ENCODE peak calls at places on chromosomes 4 and X, in five cellular contexts. O is H1, F is HepG2, W is K562, T is GM12878. A is an unnamed sample. For H3K4me1, the result is how much of the 10 kb centered on the place peaks cover.

GRCh38 chr4:126004936-126005335 is 690.2 kb downstream of the FAT4 start:
- DNase-seq in T (no peak), O (no peak), F (no peak), W (no peak), A (no peak)

GRCh38 chr4:148058160-148058859 is 326.4 kb downstream of the ARHGAP10 start:
- DNase-seq in F (no peak), O (no peak), T (no peak), W (no peak), A (no peak)

GRCh38 chr4:140533951-140534480 is 10.0 kb downstream of the ELMOD2 start:
- DNase-seq in O (no peak), W (no peak), F (no peak), T (no peak), A (no peak)

GRCh38 chrX:15675490-15675921 is 10.9 kb upstream of the CLTRN start:
- DNase-seq in O (no peak), T (no peak), W (peak), F (no peak), A (peak)

GRCh38 chr4:88971536-88971935 is 85.4 kb downstream of the FAM13A start:
- DNase-seq in F (no peak), W (no peak), O (no peak), T (no peak), A (no peak)

GRCh38 chr4:52952540-52952939 is 90.4 kb downstream of the RASL11B start:
- DNase-seq in F (no peak), T (no peak), O (no peak), W (no peak), A (no peak)

GRCh38 chrX:76148753-76149152 is 24.1 kb upstream of the PBDC1 start:
- DNase-seq in W (no peak), F (peak), O (no peak), T (peak), A (peak)

GRCh38 chr4:119942806-119943205 is 123.8 kb downstream of the MAD2L1 start:
- DNase-seq in F (no peak), O (no peak), W (no peak), T (no peak), A (no peak)

GRCh38 chr4:112170451-112170993 is 25.3 kb downstream of the FAM241A start:
- DNase-seq in T (no peak), F (peak), O (no peak), W (peak), A (no peak)

GRCh38 chr4:78656968-78657445 is 105.4 kb downstream of the ANXA3 start:
- DNase-seq in T (no peak), F (no peak), O (no peak), W (no peak), A (no peak)

GRCh38 chr4:17721496-17722360 is 59.7 kb downstream of the FAM184B start:
- DNase-seq in T (no peak), F (no peak), W (no peak), O (no peak), A (no peak)

GRCh38 chr4:159273126-159273438 is 170.2 kb downstream of the RAPGEF2 start:
- DNase-seq in F (peak), T (no peak), O (no peak), W (no peak), A (no peak)

DNA sequence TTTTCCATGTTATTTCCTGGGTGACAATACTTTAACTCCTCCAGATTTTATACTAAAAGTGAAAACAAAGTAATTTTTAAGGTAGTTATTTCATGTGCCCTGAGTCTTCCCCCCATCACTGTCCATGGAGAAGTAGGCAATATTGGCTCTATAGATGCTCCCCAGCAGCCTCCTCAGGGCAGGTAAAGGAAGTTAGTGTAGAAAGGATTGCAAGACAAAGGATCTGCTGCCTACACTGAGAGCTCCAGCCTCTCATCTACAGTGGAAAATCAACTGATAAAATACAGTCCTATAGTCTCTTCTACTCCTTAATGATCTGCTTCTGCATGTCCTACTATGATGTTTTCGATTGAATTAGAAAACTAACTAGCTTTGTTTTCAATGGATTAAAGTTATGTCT is 8.5 kb downstream of the POU3F4 start:
- DNase-seq in F (no peak), O (no peak), T (no peak), W (no peak), A (no peak)
- H3K4me1 ChIP-seq in F (under half), O (under half), T (under half), W (under half), A (under half)

GRCh38 chr4:48255959-48256342 is 13.7 kb downstream of the TEC start:
- DNase-seq in T (no peak), W (no peak), F (no peak), O (no peak), A (no peak)

GRCh38 chr4:48259748-48260147 is 9.9 kb downstream of the TEC start:
- DNase-seq in F (no peak), T (no peak), O (no peak), W (no peak), A (no peak)

GRCh38 chr4:48261288-48261687 is 8.3 kb downstream of the TEC start:
- DNase-seq in W (no peak), O (no peak), F (no peak), T (no peak), A (no peak)

GRCh38 chr4:48262484-48262883 is 7.2 kb downstream of the TEC start:
- DNase-seq in T (no peak), O (no peak), F (no peak), W (no peak), A (no peak)

GRCh38 chr4:48258845-48259397 is 10.7 kb downstream of the TEC start:
- DNase-seq in T (no peak), W (no peak), O (no peak), F (no peak), A (no peak)
- TF ChIP-seq CREB1 in T (no peak), W (no peak), O (no peak), F (no peak), A (no peak)

DNA sequence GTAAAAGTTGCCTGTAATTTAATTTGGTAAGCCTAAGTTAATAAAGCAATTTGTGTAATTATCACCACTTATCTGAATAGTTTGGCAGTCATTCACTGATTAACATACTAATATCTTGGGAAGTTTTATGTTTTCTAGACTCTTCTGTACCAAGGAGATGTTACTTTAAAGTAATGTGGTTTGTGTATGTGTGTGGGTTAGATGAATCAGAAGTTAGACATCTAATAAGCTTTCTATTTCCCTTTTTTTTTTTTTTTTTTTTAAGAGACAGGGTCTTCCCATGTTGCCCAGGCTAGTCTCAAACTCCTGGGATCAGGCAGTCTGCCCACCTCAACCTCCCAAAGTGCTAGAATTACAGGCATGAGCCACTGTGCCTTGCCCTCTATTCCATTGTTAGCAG is 5.3 kb downstream of the SLAIN2 start:
- DNase-seq in F (no peak), W (no peak), T (no peak), O (no peak), A (no peak)
- H3K4me1 ChIP-seq in F (half or more), W (under half), T (under half), O (under half), A (under half)

DNA sequence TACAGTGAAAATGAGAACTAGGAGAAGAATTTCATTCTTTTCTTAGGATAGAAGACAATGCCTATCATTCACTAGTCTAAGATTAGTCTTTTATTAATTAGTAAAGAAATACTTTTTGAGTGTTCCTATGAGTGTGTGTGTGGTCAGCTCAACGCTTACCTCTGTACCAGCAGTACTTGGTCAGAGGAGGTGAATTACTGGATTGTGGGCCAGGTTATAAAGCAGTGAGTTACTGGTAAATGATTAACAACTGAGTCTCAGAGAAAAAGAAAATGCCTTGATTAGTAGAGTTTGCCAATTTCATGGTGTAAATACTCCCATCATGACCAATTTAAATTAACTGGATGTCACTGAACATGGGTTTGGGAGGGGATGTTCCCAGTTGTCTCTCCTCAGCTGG is 444.6 kb downstream of the STIM2 start:
- DNase-seq in W (no peak), O (no peak), T (no peak), F (no peak), A (no peak)
- TF ChIP-seq CREB1 in W (no peak), O (no peak), T (no peak), F (no peak), A (no peak)

GRCh38 chr4:35982318-35982717 is 262.0 kb downstream of the ARAP2 start:
- DNase-seq in O (no peak), W (no peak), T (no peak), F (no peak), A (no peak)
- H3K4me1 ChIP-seq in O (under half), W (under half), T (under half), F (under half), A (under half)

DNA sequence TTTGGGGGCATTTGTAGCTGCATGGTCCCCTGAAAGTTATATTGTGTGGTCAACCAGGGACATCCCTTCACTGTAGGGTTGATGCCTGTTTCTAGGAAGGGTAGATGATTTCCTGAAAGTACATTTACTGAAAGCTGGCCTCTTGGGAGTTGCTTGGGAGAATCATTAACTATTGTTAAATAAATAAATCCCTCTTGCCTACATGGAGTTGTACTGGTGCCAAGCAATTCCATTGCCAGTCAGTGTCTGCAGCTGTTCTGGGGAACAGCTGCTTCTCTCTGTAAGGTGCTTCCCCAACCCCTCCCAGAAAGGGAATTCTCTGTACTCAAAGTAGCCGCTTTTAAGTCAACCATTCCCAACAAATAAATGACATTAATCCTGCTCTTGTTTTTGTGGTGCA is 51.1 kb downstream of the C4orf51 start:
- DNase-seq in F (peak), O (no peak), T (no peak), W (no peak), A (no peak)
- TF ChIP-seq CREB1 in F (no peak), O (no peak), T (no peak), W (no peak), A (no peak)

GRCh38 chrX:130772313-130773140 is 130.5 kb downstream of the ENOX2 start:
- DNase-seq in T (no peak), F (peak), O (no peak), W (no peak), A (no peak)

GRCh38 chrX:130771230-130771629 is 131.8 kb downstream of the ENOX2 start:
- DNase-seq in O (no peak), T (no peak), W (no peak), F (no peak), A (no peak)

GRCh38 chrX:130769835-130770234 is 133.2 kb downstream of the ENOX2 start:
- DNase-seq in T (no peak), F (no peak), O (no peak), W (no peak), A (no peak)

GRCh38 chrX:130771648-130772312 is 131.2 kb downstream of the ENOX2 start:
- DNase-seq in W (no peak), T (no peak), O (no peak), F (no peak), A (no peak)

GRCh38 chrX:130770615-130771014 is 132.4 kb downstream of the ENOX2 start:
- DNase-seq in W (no peak), F (no peak), O (no peak), T (no peak), A (no peak)
- H3K4me1 ChIP-seq in W (under half), F (under half), O (under half), T (under half), A (under half)

A was measured in GM23338.